ENCODE peak calls at places on chromosomes 5 and 9, in six cellular contexts. M, Y, F, D, H and K are unnamed samples.

GRCh38 chr9:13804532-13804931 is 509.4 kb downstream of the NFIB start:
- DNase-seq in F (no peak), H (no peak), M (no peak), D (no peak), Y (no peak), K (no peak)

GRCh38 chr9:447230-448025 is 232.8 kb downstream of the DOCK8 start:
- DNase-seq in D (no peak), Y (no peak), H (no peak), F (no peak), M (no peak), K (no peak)

GRCh38 chr9:70407081-70407503 is 7.4 kb downstream of the KLF9 start:
- DNase-seq in H (no peak), Y (no peak), F (no peak), D (no peak), M (peak; percentile 92), K (no peak)

GRCh38 chr5:111530298-111530740 is 18.0 kb upstream of the STARD4 start:
- DNase-seq in Y (no peak), M (no peak), H (no peak), D (no peak), F (no peak), K (no peak)

GRCh38 chr5:122501087-122501435 is 189.0 kb downstream of the SNCAIP start:
- DNase-seq in H (no peak), M (no peak), Y (no peak), D (no peak), F (no peak), K (peak; percentile 36)

GRCh38 chr5:147648597-147648996 is 133.9 kb downstream of the JAKMIP2 start:
- DNase-seq in H (no peak), Y (no peak), F (no peak), D (no peak), M (no peak), K (no peak)

GRCh38 chr9:128909859-128910258 is 10.9 kb upstream of the PHYHD1 start:
- DNase-seq in M (no peak), D (no peak), Y (no peak), H (no peak), F (no peak), K (no peak)

GRCh38 chr9:6414291-6414690 is 1.3 kb downstream of the UHRF2 start:
- DNase-seq in D (no peak), H (no peak), F (no peak), M (no peak), Y (no peak), K (no peak)

GRCh38 chr5:60842859-60843692 is 993 bp downstream of the ELOVL7 start:
- DNase-seq in F (no peak), D (no peak), M (no peak), Y (no peak), H (no peak), K (no peak)

GRCh38 chr5:123207852-123208251 is 118.8 kb downstream of the PRDM6 start:
- DNase-seq in D (peak; percentile 29), F (no peak), H (no peak), Y (no peak), M (no peak), K (no peak)

GRCh38 chr5:5178580-5178979 is 38.5 kb downstream of the ADAMTS16 start:
- DNase-seq in D (no peak), H (no peak), M (no peak), Y (no peak), F (no peak), K (no peak)

GRCh38 chr5:44536650-44537260 is 147.5 kb upstream of the FGF10 start:
- DNase-seq in F (no peak), H (no peak), M (peak; percentile 22), D (peak; percentile 45), Y (no peak), K (no peak)

GRCh38 chr5:157025093-157025698 is 33.7 kb downstream of the HAVCR1 start:
- DNase-seq in D (no peak), Y (no peak), H (no peak), F (no peak), M (no peak), K (no peak)

GRCh38 chr5:159531554-159532105 is 201.3 kb upstream of the IL12B start:
- DNase-seq in Y (no peak), F (no peak), H (no peak), M (no peak), D (no peak), K (no peak)

GRCh38 chr5:5951953-5952352 is 426.4 kb downstream of the MED10 start:
- DNase-seq in D (no peak), F (no peak), H (no peak), Y (no peak), M (no peak), K (no peak)

GRCh38 chr5:84372066-84372700 is 12.5 kb downstream of the EDIL3 start:
- DNase-seq in F (no peak), Y (no peak), M (no peak), H (no peak), D (no peak), K (no peak)

GRCh38 chr5:60705144-60705543 is 5.2 kb upstream of the DEPDC1B start:
- DNase-seq in H (no peak), M (no peak), F (no peak), Y (no peak), D (no peak), K (no peak)

GRCh38 chr5:180807654-180808414 is 5.2 kb upstream of the MGAT1 start:
- DNase-seq in F (no peak), M (no peak), D (no peak), H (no peak), Y (no peak), K (no peak)

GRCh38 chr9:134776080-134776796 is 104.4 kb upstream of the FCN2 start:
- DNase-seq in M (no peak), Y (no peak), F (no peak), H (no peak), D (no peak), K (no peak)

GRCh38 chr5:23026252-23027170 is 173.4 kb upstream of the CDH12 start:
- DNase-seq in H (no peak), D (peak; percentile 15), F (no peak), M (no peak), Y (no peak), K (no peak)